ENCODE peak calls at places on chromosomes 3 and 15, in five cellular contexts. One of them, this sample, is unnamed.

GRCh38 chr15:25944386-25944785 is 81.3 kb upstream of the ATP10A start:
- DNase-seq in Daoy: no peak
- DNase-seq in HFF-Myc: no peak
- DNase-seq in H7: peak
- DNase-seq in COR-L47: no peak
- DNase-seq in this sample: no peak

GRCh38 chr15:90160781-90161727 is 40.1 kb upstream of the SEMA4B start:
- DNase-seq in Daoy: no peak
- DNase-seq in HFF-Myc: no peak
- DNase-seq in H7: peak
- DNase-seq in COR-L47: peak
- DNase-seq in this sample: no peak

GRCh38 chr3:110419571-110419970 is 652.0 kb upstream of the NECTIN3 start:
- DNase-seq in Daoy: no peak
- DNase-seq in HFF-Myc: no peak
- DNase-seq in H7: no peak
- DNase-seq in COR-L47: no peak
- DNase-seq in this sample: no peak

GRCh38 chr3:160665784-160666526 is 11.0 kb upstream of the ARL14 start:
- DNase-seq in Daoy: peak
- DNase-seq in HFF-Myc: peak
- DNase-seq in H7: no peak
- DNase-seq in COR-L47: peak
- DNase-seq in this sample: peak

GRCh38 chr3:58492385-58492970 is 582 bp downstream of the KCTD6 start:
- DNase-seq in Daoy: no peak
- DNase-seq in HFF-Myc: no peak
- DNase-seq in H7: no peak
- DNase-seq in COR-L47: no peak
- DNase-seq in this sample: no peak

GRCh38 chr3:54427951-54428871 is 305.9 kb downstream of the CACNA2D3 start:
- DNase-seq in Daoy: peak
- DNase-seq in HFF-Myc: peak
- DNase-seq in H7: peak
- DNase-seq in COR-L47: peak
- DNase-seq in this sample: peak

GRCh38 chr3:71498053-71498452 is 85.5 kb downstream of the FOXP1 start:
- DNase-seq in Daoy: no peak
- DNase-seq in HFF-Myc: no peak
- DNase-seq in H7: peak
- DNase-seq in COR-L47: no peak
- DNase-seq in this sample: no peak

GRCh38 chr3:53493618-53493996 is 804 bp upstream of the CACNA1D start:
- DNase-seq in Daoy: no peak
- DNase-seq in HFF-Myc: no peak
- DNase-seq in H7: no peak
- DNase-seq in COR-L47: no peak
- DNase-seq in this sample: no peak

GRCh38 chr3:125602752-125603649 is 7.7 kb upstream of the OSBPL11 start:
- DNase-seq in Daoy: peak
- DNase-seq in HFF-Myc: no peak
- DNase-seq in H7: no peak
- DNase-seq in COR-L47: peak
- DNase-seq in this sample: peak

GRCh38 chr3:39801216-39801615 is 8.2 kb upstream of the MYRIP start:
- DNase-seq in Daoy: no peak
- DNase-seq in HFF-Myc: no peak
- DNase-seq in H7: no peak
- DNase-seq in COR-L47: no peak
- DNase-seq in this sample: no peak

GRCh38 chr3:88075497-88075896 is 16.4 kb downstream of the ZNF654 start:
- DNase-seq in Daoy: no peak
- DNase-seq in HFF-Myc: no peak
- DNase-seq in H7: no peak
- DNase-seq in COR-L47: no peak
- DNase-seq in this sample: no peak

GRCh38 chr3:72123908-72124441 is 339.0 kb upstream of the PROK2 start:
- DNase-seq in Daoy: peak
- DNase-seq in HFF-Myc: peak
- DNase-seq in H7: no peak
- DNase-seq in COR-L47: no peak
- DNase-seq in this sample: peak

GRCh38 chr15:93141373-93141790 is 52.4 kb upstream of the RGMA start:
- DNase-seq in Daoy: no peak
- DNase-seq in HFF-Myc: no peak
- DNase-seq in H7: peak
- DNase-seq in COR-L47: no peak
- DNase-seq in this sample: no peak

GRCh38 chr15:97461212-97461611 is 499.3 kb upstream of the ARRDC4 start:
- DNase-seq in Daoy: no peak
- DNase-seq in HFF-Myc: no peak
- DNase-seq in H7: no peak
- DNase-seq in COR-L47: no peak
- DNase-seq in this sample: peak

GRCh38 chr15:58182460-58183163 is 44.4 kb downstream of the AQP9 start:
- DNase-seq in Daoy: peak
- DNase-seq in HFF-Myc: no peak
- DNase-seq in H7: peak
- DNase-seq in COR-L47: peak
- DNase-seq in this sample: no peak

GRCh38 chr15:79018960-79019359 is 71.6 kb downstream of the RASGRF1 start:
- DNase-seq in Daoy: no peak
- DNase-seq in HFF-Myc: no peak
- DNase-seq in H7: no peak
- DNase-seq in COR-L47: no peak
- DNase-seq in this sample: no peak

GRCh38 chr15:47331796-47332480 is 385.4 kb upstream of the SEMA6D start:
- DNase-seq in Daoy: no peak
- DNase-seq in HFF-Myc: peak
- DNase-seq in H7: no peak
- DNase-seq in COR-L47: no peak
- DNase-seq in this sample: peak

This sample was measured in retinal pigment epithelial cell.